ENCODE peak calls at places on chromosomes 16 and 17, in five cellular contexts. B is heart left ventricle, W is H1, C is breast epithelium, Q is A549. D is an unnamed sample.

GRCh38 chr17:59406808-59407381 is 75.4 kb downstream of the YPEL2 start:
- DNase-seq in C (no peak), Q (no peak), B (no peak), W (no peak), D (no peak)

GRCh38 chr17:48194097-48194550 is 86.6 kb downstream of the SNX11 start:
- DNase-seq in Q (no peak), C (no peak), W (no peak), B (no peak), D (no peak)

GRCh38 chr17:28741358-28742349 is 2.2 kb upstream of the TRAF4 start:
- DNase-seq in B (no peak), W (no peak), Q (no peak), C (no peak), D (no peak)

GRCh38 chr16:1082952-1083675 is 10.6 kb downstream of the SSTR5 start:
- DNase-seq in B (no peak), Q (no peak), C (no peak), W (no peak), D (no peak)

GRCh38 chr16:72189865-72190371 is 18.0 kb upstream of the PMFBP1 start:
- DNase-seq in W (no peak), Q (no peak), B (no peak), C (no peak), D (peak)

GRCh38 chr16:83095926-83096692 is 469.3 kb downstream of the CDH13 start:
- DNase-seq in Q (no peak), C (no peak), B (no peak), W (no peak), D (no peak)

GRCh38 chr17:2215616-2216364 is 87.8 kb downstream of the SMG6 start:
- DNase-seq in C (peak), Q (no peak), W (peak), B (peak), D (peak)

GRCh38 chr17:73308017-73308823 is 3.6 kb downstream of the CDC42EP4 start:
- DNase-seq in Q (peak), B (peak), C (peak), W (no peak), D (no peak)

GRCh38 chr16:46658925-46659324 is 30.1 kb downstream of the VPS35 start:
- DNase-seq in B (peak), C (no peak), W (no peak), Q (no peak), D (no peak)

GRCh38 chr17:63476494-63476856 is 386 bp upstream of the ACE start:
- DNase-seq in B (peak), C (no peak), Q (no peak), W (peak), D (no peak)

GRCh38 chr17:8137645-8138342 is 13.9 kb upstream of the HES7 start:
- DNase-seq in W (no peak), Q (no peak), B (no peak), C (no peak), D (no peak)

GRCh38 chr17:5443728-5444127 is 4.8 kb upstream of the C1QBP start:
- DNase-seq in Q (no peak), B (no peak), C (no peak), W (no peak), D (no peak)

GRCh38 chr17:50963139-50963538 is 97.0 kb upstream of the TOB1 start:
- DNase-seq in C (no peak), B (no peak), W (no peak), Q (no peak), D (no peak)

GRCh38 chr17:50059759-50060273 is 3.9 kb downstream of the ITGA3 start:
- DNase-seq in Q (no peak), B (peak), C (no peak), W (no peak), D (no peak)

GRCh38 chr17:57670769-57671545 is 74.1 kb downstream of the CCDC182 start:
- DNase-seq in B (no peak), Q (no peak), W (peak), C (peak), D (no peak)

GRCh38 chr16:72740346-72740745 is 307.6 kb downstream of the ZFHX3 start:
- DNase-seq in C (no peak), B (no peak), Q (no peak), W (no peak), D (no peak)

GRCh38 chr17:34781571-34782108 is 179.6 kb downstream of the CCT6B start:
- DNase-seq in W (no peak), C (no peak), B (no peak), Q (no peak), D (no peak)

GRCh38 chr16:4852221-4852872 is 5.1 kb downstream of the UBN1 start:
- DNase-seq in Q (peak), B (no peak), C (no peak), W (no peak), D (no peak)

GRCh38 chr17:1231456-1231855 is 38.8 kb upstream of the BHLHA9 start:
- DNase-seq in C (no peak), B (peak), W (no peak), Q (no peak), D (peak)

GRCh38 chr17:9242497-9242881 is 221.2 kb downstream of the NTN1 start:
- DNase-seq in Q (no peak), W (no peak), C (no peak), B (peak), D (peak)

GRCh38 chr17:43689814-43690213 is 28.1 kb upstream of the MEOX1 start:
- DNase-seq in B (no peak), C (no peak), Q (no peak), W (no peak), D (no peak)

GRCh38 chr17:6555331-6556120 is 829 bp downstream of the PITPNM3 start:
- DNase-seq in C (no peak), B (no peak), Q (no peak), W (peak), D (peak)
- H3K4me3 ChIP-seq in C (peak), B (peak), Q (peak), W (peak), D (peak)

DNA sequence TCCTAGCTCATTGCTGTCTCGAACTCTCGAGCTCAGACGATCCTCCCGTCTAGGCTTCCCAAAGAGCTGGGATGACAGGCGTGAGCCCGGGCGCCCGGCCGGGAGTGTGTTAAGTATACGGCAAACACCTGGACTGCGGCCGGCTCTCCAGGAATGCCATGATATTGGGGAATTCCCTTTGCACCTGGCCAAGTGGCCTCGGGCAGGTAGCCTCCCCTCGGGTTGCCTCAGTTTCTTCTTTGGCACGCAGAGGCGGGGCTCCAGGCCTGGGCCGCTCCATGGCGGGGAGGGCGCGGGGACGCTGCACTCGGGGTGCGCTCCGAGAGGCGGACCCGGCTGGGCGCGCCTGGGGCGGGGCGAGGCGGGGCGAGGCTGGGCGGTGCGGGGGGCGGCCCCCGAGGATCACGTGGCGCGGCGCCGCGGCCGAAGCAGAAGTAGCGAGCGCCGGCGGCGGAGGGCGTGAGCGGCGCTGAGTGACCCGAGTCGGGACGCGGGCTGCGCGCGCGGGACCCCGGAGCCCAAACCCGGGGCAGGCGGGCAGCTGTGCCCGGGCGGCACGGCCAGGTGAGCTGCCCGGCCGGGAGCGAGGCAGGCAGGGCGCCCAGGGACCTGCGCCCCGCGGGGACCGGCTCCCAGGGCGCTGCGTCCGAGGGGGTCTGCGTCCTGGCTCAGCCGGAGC is at the start of gene PLCG2:
- DNase-seq in W (peak), B (peak), C (peak), Q (peak), D (peak)
- TF ChIP-seq POLR2A in W (no peak), B (no peak), C (no peak), Q (peak), D (peak)

GRCh38 chr17:20156196-20157077 is 147.3 kb downstream of the SPECC1 start:
- DNase-seq in Q (peak), C (peak), B (no peak), W (no peak), D (peak)
- H3K27ac ChIP-seq in Q (peak), C (peak), B (peak), W (peak), D (peak)

DNA sequence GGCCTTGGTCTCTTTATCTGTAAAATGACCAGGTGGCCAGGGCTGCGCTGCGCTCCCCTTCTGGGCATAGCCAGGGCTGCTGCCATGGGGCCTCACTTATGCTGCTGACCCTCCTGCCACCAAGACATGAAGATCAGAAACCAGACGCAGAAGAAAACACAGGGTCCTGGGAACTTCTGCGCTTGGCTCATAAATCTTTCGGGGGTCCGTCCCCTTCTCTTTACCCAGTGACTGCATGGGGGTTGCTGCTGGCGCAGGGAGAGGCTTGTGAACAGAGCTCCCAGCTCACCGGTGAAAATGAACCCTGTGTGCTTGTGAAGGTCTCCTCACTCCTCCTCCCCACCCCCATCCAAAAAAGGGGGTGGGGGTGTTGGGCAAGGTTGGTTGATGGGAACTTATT is 5.7 kb upstream of the FOXL1 start:
- DNase-seq in W (no peak), C (no peak), B (no peak), Q (no peak), D (no peak)
- H3K4me3 ChIP-seq in W (peak), C (no peak), B (no peak), Q (no peak), D (no peak)

GRCh38 chr16:30764086-30764485 is 2.0 kb downstream of the RNF40 start:
- DNase-seq in Q (no peak), C (no peak), B (no peak), W (no peak), D (no peak)

GRCh38 chr16:30760577-30761426 is 1.1 kb downstream of the CFAP119 start:
- DNase-seq in B (no peak), Q (no peak), C (no peak), W (no peak), D (no peak)

GRCh38 chr16:30762991-30763725 is 1.0 kb downstream of the RNF40 start:
- DNase-seq in B (no peak), Q (no peak), W (no peak), C (no peak), D (no peak)

GRCh38 chr16:30761427-30761927 is 385 bp downstream of the CFAP119 start:
- DNase-seq in W (peak), C (no peak), Q (no peak), B (no peak), D (peak)

GRCh38 chr16:30761928-30762902 is at the start of the genes CFAP119 and RNF40:
- DNase-seq in W (peak), Q (peak), B (peak), C (peak), D (peak)
- TF ChIP-seq POLR2A in W (peak), Q (peak), B (peak), C (peak), D (peak)

GRCh38 chr17:42252528-42253172 is 23.5 kb downstream of the STAT5B start:
- DNase-seq in W (no peak), Q (no peak), B (no peak), C (no peak), D (no peak)

GRCh38 chr17:42251115-42251514 is 25.1 kb downstream of the STAT5B start:
- DNase-seq in Q (peak), C (no peak), W (no peak), B (no peak), D (no peak)

GRCh38 chr17:42255425-42255810 is 20.8 kb downstream of the STAT5B start:
- DNase-seq in C (no peak), W (no peak), Q (no peak), B (no peak), D (no peak)

GRCh38 chr17:42253601-42254000 is 22.6 kb downstream of the STAT5B start:
- DNase-seq in W (no peak), B (no peak), Q (no peak), C (no peak), D (no peak)

GRCh38 chr17:42253173-42253545 is 23.0 kb downstream of the STAT5B start:
- DNase-seq in C (no peak), W (no peak), B (no peak), Q (no peak), D (no peak)
- H3K27ac ChIP-seq in C (no peak), W (no peak), B (peak), Q (peak), D (no peak)

DNA sequence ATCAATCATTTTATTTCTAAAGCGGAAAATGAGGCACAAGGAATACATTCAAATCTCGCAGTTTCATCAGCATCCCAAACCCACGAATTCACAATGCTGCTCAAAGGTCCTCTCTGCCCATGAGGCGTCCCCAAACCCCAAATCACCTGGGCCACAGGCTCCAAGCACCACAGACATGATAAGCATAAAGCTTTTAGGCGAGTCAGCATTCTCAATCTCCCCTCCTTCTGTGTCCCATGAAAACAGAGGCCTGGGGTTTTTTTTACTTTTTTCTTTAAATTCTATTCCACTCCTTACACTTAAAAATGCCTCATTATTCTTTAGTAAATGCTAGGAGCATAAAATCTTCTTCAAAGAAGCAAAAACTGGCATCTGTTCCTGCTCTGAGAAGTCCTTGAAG is 55.0 kb downstream of the CYTH1 start:
- DNase-seq in C (no peak), Q (no peak), B (no peak), W (no peak), D (no peak)
- H3K4me3 ChIP-seq in C (no peak), Q (no peak), B (no peak), W (no peak), D (no peak)

GRCh38 chr16:70548936-70549335 is 25.3 kb downstream of the SF3B3 start:
- DNase-seq in B (no peak), W (no peak), C (no peak), Q (no peak), D (no peak)

GRCh38 chr16:70540994-70541393 is 17.4 kb downstream of the SF3B3 start:
- DNase-seq in W (no peak), C (no peak), B (no peak), Q (no peak), D (no peak)

GRCh38 chr16:70550082-70550481 is 26.5 kb downstream of the SF3B3 start:
- DNase-seq in Q (no peak), B (no peak), C (no peak), W (no peak), D (no peak)

DNA sequence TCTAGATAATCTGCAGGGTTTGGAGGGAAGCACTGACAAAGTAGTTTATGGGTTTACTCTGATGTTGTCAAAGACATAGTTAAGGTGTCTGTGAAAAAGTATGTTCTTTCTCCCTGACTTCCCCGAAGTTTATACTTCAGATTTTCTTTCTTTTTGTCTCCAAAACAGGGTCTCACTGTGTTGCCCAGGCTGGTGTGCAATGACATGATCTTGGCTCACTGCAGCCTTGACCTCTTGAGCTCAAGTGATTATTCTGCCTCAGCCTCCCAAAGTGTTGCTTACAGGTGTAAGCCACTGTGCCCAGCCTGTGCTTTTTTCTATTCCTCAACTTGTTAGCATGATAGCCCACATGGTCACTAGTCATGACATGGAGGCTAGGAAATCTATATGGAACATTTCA is 20.9 kb downstream of the SF3B3 start:
- DNase-seq in W (no peak), B (no peak), Q (no peak), C (no peak), D (no peak)
- TF ChIP-seq POLR2A in W (no peak), B (no peak), Q (no peak), C (no peak), D (no peak)

DNA sequence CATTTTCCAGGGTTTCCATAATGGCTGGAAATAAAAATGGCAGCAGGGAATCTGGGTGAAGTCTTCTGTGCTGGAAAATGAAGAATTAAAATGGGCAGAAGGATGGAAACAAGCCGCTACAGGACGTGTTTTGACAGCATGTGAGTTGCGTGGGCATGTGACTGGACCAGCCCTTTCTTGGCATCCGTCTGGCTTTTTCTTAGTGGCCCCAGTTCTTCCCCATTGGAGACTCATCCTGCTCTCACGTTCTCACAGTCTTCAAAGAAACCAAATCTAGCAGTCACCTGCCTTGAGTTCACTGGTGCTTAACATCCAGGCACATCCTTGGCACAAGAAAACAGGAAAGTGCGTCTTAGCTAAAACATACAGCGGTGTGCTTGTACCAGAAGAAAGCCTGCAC is 180.2 kb upstream of the CACNG5 start:
- DNase-seq in C (no peak), W (no peak), B (no peak), Q (no peak), D (no peak)
- H3K27ac ChIP-seq in C (no peak), W (no peak), B (no peak), Q (no peak), D (no peak)